ENCODE peak calls at places on chromosomes 12 and 14, in five cellular contexts. One of them, this sample, is unnamed.

GRCh38 chr12:121033625-121034349 is 5.3 kb downstream of the OASL start:
- DNase-seq in HFF-Myc: no peak
- DNase-seq in NB4: peak
- DNase-seq in ovary: no peak
- DNase-seq in kidney: no peak
- DNase-seq in this sample: no peak

GRCh38 chr12:54394281-54394719 is 9.8 kb upstream of the ZNF385A start:
- DNase-seq in ovary: no peak
- DNase-seq in NB4: peak
- DNase-seq in kidney: peak
- DNase-seq in HFF-Myc: no peak
- DNase-seq in this sample: no peak

GRCh38 chr12:83318386-83318971 is 631.8 kb downstream of the TMTC2 start:
- DNase-seq in kidney: no peak
- DNase-seq in NB4: no peak
- DNase-seq in ovary: no peak
- DNase-seq in HFF-Myc: no peak
- DNase-seq in this sample: no peak

GRCh38 chr12:2339022-2339431 is 286.2 kb downstream of the CACNA1C start:
- DNase-seq in kidney: no peak
- DNase-seq in NB4: no peak
- DNase-seq in ovary: no peak
- DNase-seq in HFF-Myc: no peak
- DNase-seq in this sample: no peak

GRCh38 chr12:106300761-106301160 is 1.8 kb upstream of the TCP11L2 start:
- DNase-seq in HFF-Myc: no peak
- DNase-seq in NB4: no peak
- DNase-seq in ovary: no peak
- DNase-seq in kidney: no peak
- DNase-seq in this sample: no peak

GRCh38 chr14:84465890-84466289 is 1064.1 kb upstream of the FLRT2 start:
- DNase-seq in kidney: no peak
- DNase-seq in ovary: no peak
- DNase-seq in NB4: no peak
- DNase-seq in HFF-Myc: no peak
- DNase-seq in this sample: no peak

GRCh38 chr12:6262211-6262610 is 48.3 kb upstream of the PLEKHG6 start:
- DNase-seq in NB4: no peak
- DNase-seq in ovary: no peak
- DNase-seq in kidney: peak
- DNase-seq in HFF-Myc: no peak
- DNase-seq in this sample: no peak

GRCh38 chr12:95258803-95259202 is 41.2 kb downstream of the VEZT start:
- DNase-seq in HFF-Myc: no peak
- DNase-seq in NB4: no peak
- DNase-seq in kidney: no peak
- DNase-seq in ovary: no peak
- DNase-seq in this sample: no peak

GRCh38 chr14:101335061-101335661 is 226.1 kb upstream of the DIO3 start:
- DNase-seq in NB4: no peak
- DNase-seq in ovary: peak
- DNase-seq in HFF-Myc: no peak
- DNase-seq in kidney: no peak
- DNase-seq in this sample: no peak

GRCh38 chr12:79534029-79534867 is 156.5 kb downstream of the PAWR start:
- DNase-seq in kidney: no peak
- DNase-seq in NB4: no peak
- DNase-seq in HFF-Myc: no peak
- DNase-seq in ovary: no peak
- DNase-seq in this sample: no peak

GRCh38 chr12:114767906-114768697 is 84.1 kb upstream of the TBX3 start:
- DNase-seq in NB4: no peak
- DNase-seq in HFF-Myc: no peak
- DNase-seq in ovary: peak
- DNase-seq in kidney: no peak
- DNase-seq in this sample: no peak

GRCh38 chr14:95228240-95228639 is 70.9 kb upstream of the DICER1 start:
- DNase-seq in ovary: no peak
- DNase-seq in kidney: no peak
- DNase-seq in HFF-Myc: no peak
- DNase-seq in NB4: no peak
- DNase-seq in this sample: no peak

GRCh38 chr12:106369624-106370346 is 12.2 kb downstream of the POLR3B start:
- DNase-seq in kidney: no peak
- DNase-seq in NB4: no peak
- DNase-seq in HFF-Myc: no peak
- DNase-seq in ovary: no peak
- DNase-seq in this sample: peak

GRCh38 chr12:32893008-32893407 is 3.6 kb downstream of the PKP2 start:
- DNase-seq in HFF-Myc: no peak
- DNase-seq in ovary: no peak
- DNase-seq in NB4: no peak
- DNase-seq in kidney: no peak
- DNase-seq in this sample: no peak
- H3K4me3 ChIP-seq in HFF-Myc: no peak
- H3K4me3 ChIP-seq in ovary: no peak
- H3K4me3 ChIP-seq in NB4: no peak
- H3K4me3 ChIP-seq in kidney: no peak
- H3K4me3 ChIP-seq in this sample: no peak

DNA sequence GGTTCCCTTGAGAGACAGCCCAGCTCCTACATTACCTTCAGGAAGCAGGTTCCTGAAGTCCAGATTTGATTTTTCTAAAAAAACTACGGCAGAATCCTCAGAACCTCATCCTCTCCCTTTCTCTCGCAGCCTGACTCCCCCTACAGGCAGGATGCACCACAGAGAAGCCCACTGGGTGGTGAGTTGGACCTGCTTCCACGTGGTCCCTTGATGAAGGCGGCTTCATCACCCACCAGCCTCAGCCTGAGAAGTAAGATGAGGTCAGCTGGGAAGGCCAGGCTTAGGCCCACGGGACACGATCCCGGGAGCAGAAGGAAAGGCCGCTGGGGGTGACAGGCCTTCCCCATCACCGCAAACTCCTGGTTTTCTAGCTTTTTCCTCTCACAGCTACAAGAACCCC is 83.0 kb downstream of the ACTN1 start:
- DNase-seq in NB4: no peak
- DNase-seq in HFF-Myc: no peak
- DNase-seq in ovary: no peak
- DNase-seq in kidney: peak
- DNase-seq in this sample: no peak
- TF ChIP-seq CTCF in NB4: peak
- TF ChIP-seq CTCF in HFF-Myc: peak
- TF ChIP-seq CTCF in ovary: no peak
- TF ChIP-seq CTCF in kidney: no peak
- TF ChIP-seq CTCF in this sample: peak

DNA sequence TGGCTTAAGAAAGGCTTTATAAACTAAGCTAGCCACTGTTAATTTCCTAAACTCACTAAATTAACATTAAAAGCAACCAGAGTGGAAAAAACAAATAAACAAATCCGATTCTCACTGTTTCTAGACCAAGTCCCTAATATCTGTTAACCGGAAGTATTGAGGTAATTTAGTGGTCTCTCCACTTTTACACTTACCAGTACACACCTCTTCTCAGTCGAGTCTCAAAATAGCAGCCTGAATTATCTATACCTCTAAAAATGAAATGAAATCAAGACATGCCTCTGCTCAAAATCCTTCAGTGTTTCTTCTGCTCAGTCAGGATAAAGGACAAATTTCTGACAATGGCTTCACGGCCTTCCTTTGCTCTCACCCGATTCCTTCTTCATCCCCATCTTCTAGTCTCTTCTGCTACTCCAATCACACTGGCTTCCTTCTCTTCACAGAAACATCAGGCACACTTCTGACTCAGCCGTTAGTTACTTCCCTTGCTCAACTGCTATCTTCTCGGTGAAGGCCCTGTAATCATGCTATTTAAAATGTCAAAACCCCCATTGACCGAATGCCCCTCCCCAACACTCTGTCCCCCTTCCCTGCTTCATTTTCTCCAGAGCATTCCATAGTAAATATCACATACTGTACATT is 161.3 kb downstream of the KITLG start:
- DNase-seq in kidney: no peak
- DNase-seq in ovary: no peak
- DNase-seq in HFF-Myc: no peak
- DNase-seq in NB4: no peak
- DNase-seq in this sample: no peak
- H3K4me3 ChIP-seq in kidney: no peak
- H3K4me3 ChIP-seq in ovary: no peak
- H3K4me3 ChIP-seq in HFF-Myc: peak
- H3K4me3 ChIP-seq in NB4: no peak
- H3K4me3 ChIP-seq in this sample: peak

DNA sequence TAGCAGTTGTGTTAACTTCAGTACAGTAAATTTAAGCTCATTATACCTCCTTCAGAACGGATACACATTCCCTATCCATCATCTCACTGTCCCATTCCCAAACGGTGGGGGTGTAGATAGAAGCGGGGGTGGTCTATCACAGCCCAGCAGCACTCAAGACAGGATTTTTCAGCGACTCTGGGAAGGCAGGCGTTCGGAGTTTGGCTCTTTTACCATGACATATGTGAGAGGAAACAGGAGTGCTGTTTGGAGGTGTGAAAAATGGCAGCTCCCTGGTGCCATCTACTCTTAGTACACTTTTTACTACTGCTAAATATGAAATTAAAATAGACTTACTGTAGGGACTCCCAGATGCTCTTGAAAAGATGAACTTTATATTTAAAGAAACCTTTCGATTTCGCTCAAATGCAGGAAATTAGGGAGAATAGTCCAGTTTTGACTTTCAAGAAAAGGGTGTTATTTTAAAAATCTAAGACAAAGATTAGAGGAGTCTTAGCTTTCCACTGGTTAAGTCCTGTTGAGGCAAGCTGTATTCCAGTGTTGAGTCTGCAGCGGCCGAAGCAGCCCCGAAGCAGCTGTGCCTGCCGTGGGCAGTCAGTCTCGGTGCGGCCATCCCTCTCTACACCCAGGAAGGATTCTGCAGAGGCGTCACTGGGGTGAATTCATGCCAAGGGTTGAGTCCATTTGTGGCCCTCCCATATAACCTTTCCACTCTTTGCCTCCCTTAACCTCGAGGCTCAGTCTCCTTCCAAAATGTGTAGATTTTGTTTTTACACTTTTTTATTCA is 42.1 kb downstream of the KCNMB4 start:
- DNase-seq in HFF-Myc: no peak
- DNase-seq in kidney: no peak
- DNase-seq in NB4: no peak
- DNase-seq in ovary: no peak
- DNase-seq in this sample: no peak
- TF ChIP-seq CTCF in HFF-Myc: no peak
- TF ChIP-seq CTCF in kidney: no peak
- TF ChIP-seq CTCF in NB4: no peak
- TF ChIP-seq CTCF in ovary: no peak
- TF ChIP-seq CTCF in this sample: no peak

GRCh38 chr12:3366451-3367155 is 124.4 kb upstream of the PRMT8 start:
- DNase-seq in NB4: no peak
- DNase-seq in kidney: peak
- DNase-seq in HFF-Myc: no peak
- DNase-seq in ovary: no peak
- DNase-seq in this sample: no peak
- H3K4me3 ChIP-seq in NB4: no peak
- H3K4me3 ChIP-seq in kidney: no peak
- H3K4me3 ChIP-seq in HFF-Myc: no peak
- H3K4me3 ChIP-seq in ovary: no peak
- H3K4me3 ChIP-seq in this sample: no peak

DNA sequence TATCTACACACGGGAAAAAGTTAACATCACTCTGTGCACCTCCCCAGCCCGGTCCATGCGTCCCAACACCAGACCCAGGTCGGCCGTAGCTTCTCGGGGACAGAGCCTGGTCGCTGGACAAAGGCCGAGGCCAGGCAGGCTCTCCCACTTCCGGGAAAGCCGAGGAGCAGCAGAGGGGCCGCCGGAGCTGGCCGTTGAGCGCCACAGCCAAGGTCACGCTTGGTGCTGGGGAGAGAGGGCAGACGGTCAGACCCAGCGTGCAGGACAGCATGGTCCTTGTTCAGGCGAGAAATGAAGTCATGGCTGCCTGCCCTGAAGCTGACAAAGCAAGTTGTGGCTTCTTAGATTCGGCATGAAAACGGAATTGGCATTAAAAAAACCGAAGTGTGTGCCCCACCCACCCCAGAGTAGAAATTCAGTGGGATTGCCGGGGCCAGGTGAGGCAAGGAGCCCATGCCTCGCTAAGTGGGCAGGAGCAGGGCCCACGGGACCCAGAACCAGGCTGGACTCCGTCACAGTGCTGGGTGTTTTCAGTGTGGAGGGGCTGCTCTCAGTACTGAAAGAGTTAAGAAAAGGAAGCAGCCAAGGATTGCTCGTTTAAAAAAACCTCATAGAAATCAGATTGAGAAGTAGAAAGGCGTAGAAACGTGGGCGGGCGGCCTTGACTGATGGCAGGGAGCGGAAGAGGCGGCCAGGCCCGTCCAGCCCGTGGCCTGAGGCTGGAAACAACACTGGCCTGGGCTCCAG is 4.3 kb downstream of the ARL6IP4 start:
- DNase-seq in HFF-Myc: no peak
- DNase-seq in kidney: peak
- DNase-seq in ovary: peak
- DNase-seq in NB4: no peak
- DNase-seq in this sample: no peak
- TF ChIP-seq CTCF in HFF-Myc: no peak
- TF ChIP-seq CTCF in kidney: no peak
- TF ChIP-seq CTCF in ovary: no peak
- TF ChIP-seq CTCF in NB4: no peak
- TF ChIP-seq CTCF in this sample: no peak

DNA sequence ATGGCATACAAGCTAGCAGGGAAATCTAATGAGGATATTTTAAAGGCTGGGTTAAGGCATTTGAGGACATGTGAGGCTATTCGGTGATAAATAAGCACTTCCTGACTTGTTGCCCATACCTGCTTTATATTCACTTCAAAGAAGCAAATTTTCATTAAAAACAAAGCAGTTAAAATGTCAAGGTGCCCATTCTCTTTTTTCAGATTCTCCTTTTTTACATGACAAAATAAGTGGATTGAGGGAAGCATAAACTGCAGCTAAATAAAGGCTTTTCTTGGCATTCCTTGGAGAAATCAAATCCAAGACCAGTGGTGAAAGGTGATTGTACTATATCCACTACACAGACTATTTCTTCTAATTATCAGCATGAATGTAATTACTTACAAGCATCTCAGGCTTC is 166.9 kb downstream of the PTCSC3 start:
- DNase-seq in ovary: no peak
- DNase-seq in HFF-Myc: no peak
- DNase-seq in NB4: no peak
- DNase-seq in kidney: no peak
- DNase-seq in this sample: no peak
- H3K4me3 ChIP-seq in ovary: no peak
- H3K4me3 ChIP-seq in HFF-Myc: no peak
- H3K4me3 ChIP-seq in NB4: no peak
- H3K4me3 ChIP-seq in kidney: no peak
- H3K4me3 ChIP-seq in this sample: no peak

This sample was measured in BJ.